ENCODE peak calls at places on chromosomes 4 and X, in four cellular contexts. F is left cardiac atrium, M is T-helper 9 cell, U is lower leg skin. V is an unnamed sample.
A peak's percentile ranks its signal among the peaks of the same experiment; 100 is the strongest.

GRCh38 chrX:49915352-49916222 is 6.8 kb upstream of the CLCN5 start:
- DNase-seq in F (peak; percentile 26), M (peak; percentile 26), U (peak; percentile 15), V (peak; percentile 48)

GRCh38 chrX:134375691-134376090 is 84.3 kb upstream of the HPRT1 start:
- DNase-seq in F (no peak), M (no peak), U (no peak), V (no peak)

GRCh38 chr4:53461244-53461643 is 83.8 kb downstream of the FIP1L1 start:
- DNase-seq in F (no peak), M (no peak), U (no peak), V (no peak)

GRCh38 chr4:143558823-143559756 is 45.6 kb downstream of the SMARCA5 start:
- DNase-seq in F (peak; percentile 68), M (peak; percentile 53), U (peak; percentile 20), V (peak; percentile 67)

GRCh38 chr4:123851521-123851920 is 454.9 kb downstream of the SPRY1 start:
- DNase-seq in F (no peak), M (no peak), U (no peak), V (no peak)

GRCh38 chr4:125789018-125789417 is 474.3 kb downstream of the FAT4 start:
- DNase-seq in F (no peak), M (no peak), U (no peak), V (no peak)

GRCh38 chr4:112170451-112170993 is 25.3 kb downstream of the FAM241A start:
- DNase-seq in F (no peak), M (no peak), U (no peak), V (no peak)

GRCh38 chrX:20361890-20362262 is 95.2 kb upstream of the RPS6KA3 start:
- DNase-seq in F (no peak), M (no peak), U (no peak), V (no peak)

GRCh38 chr4:54958236-54958635 is 167.2 kb downstream of the KDR start:
- DNase-seq in F (no peak), M (no peak), U (no peak), V (no peak)

GRCh38 chrX:103817502-103817901 is 14.6 kb downstream of the RAB9B start:
- DNase-seq in F (no peak), M (peak; percentile 2), U (peak; percentile 13), V (no peak)

GRCh38 chr4:127708985-127709384 is 21.2 kb upstream of the SLC25A31 start:
- DNase-seq in F (peak; percentile 28), M (no peak), U (peak; percentile 77), V (no peak)

GRCh38 chr4:147958459-147959065 is 226.7 kb downstream of the ARHGAP10 start:
- DNase-seq in F (no peak), M (no peak), U (no peak), V (no peak)

GRCh38 chrX:130120746-130121504 is 10.6 kb upstream of the ELF4 start:
- DNase-seq in F (peak; percentile 80), M (peak; percentile 56), U (peak; percentile 72), V (peak; percentile 32)

GRCh38 chr4:145315828-145316227 is 135.4 kb upstream of the OTUD4 start:
- DNase-seq in F (no peak), M (no peak), U (peak; percentile 29), V (no peak)

GRCh38 chr4:167032876-167033275 is 201.4 kb downstream of the SPOCK3 start:
- DNase-seq in F (no peak), M (no peak), U (no peak), V (no peak)

V was measured in T-helper 1 cell.